ENCODE peak calls at places on chromosomes 1 and 21, in ten cellular contexts. Y is stimulated activated CD8-positive, alpha-beta memory T cell treated with anti-CD3 and anti-CD28 coated beads, Interleukin-7, amount 100 ng/mL, for 1 hour; P is OCI-M1; R is activated T-cell treated with anti-CD3 and anti-CD28 coated beads for 48 hours; I is pulmonary artery endothelial cell; C is upper lobe of right lung; A is hippocampal formation; J is T-helper 2 cell; L is amniotic stem cell; U is hepatic stellate cell. V is an unnamed sample.

GRCh38 chr1:90562892-90563291 is 154.2 kb downstream of the BARHL2 start:
- DNase-seq in Y (no peak), P (no peak), R (no peak), I (no peak), C (no peak), A (no peak), J (no peak), L (no peak), U (no peak), V (no peak)

GRCh38 chr21:23936991-23937390 is 1670.3 kb downstream of the MRPL39 start:
- DNase-seq in Y (no peak), P (no peak), R (no peak), I (no peak), C (no peak), A (no peak), J (no peak), L (no peak), U (no peak), V (no peak)

GRCh38 chr1:205248793-205249601 is 21.3 kb downstream of the TMCC2 start:
- DNase-seq in Y (no peak), P (peak), R (no peak), I (no peak), C (peak), A (peak), J (no peak), L (no peak), U (no peak), V (no peak)

GRCh38 chr1:44553771-44554170 is 120.5 kb downstream of the TMEM53 start:
- DNase-seq in Y (no peak), P (no peak), R (no peak), I (no peak), C (no peak), A (no peak), J (no peak), L (peak), U (peak), V (no peak)

GRCh38 chr1:57578099-57578498 is 154.2 kb upstream of the DAB1 start:
- DNase-seq in Y (no peak), P (no peak), R (no peak), I (no peak), C (no peak), A (no peak), J (no peak), L (no peak), U (no peak), V (no peak)

GRCh38 chr1:2555634-2556276 is 416 bp upstream of the TNFRSF14 start:
- DNase-seq in Y (peak), P (peak), R (peak), I (no peak), C (peak), A (peak), J (peak), L (no peak), U (peak), V (peak)

GRCh38 chr21:41269535-41269934 is 47.1 kb upstream of the FAM3B start:
- DNase-seq in Y (no peak), P (no peak), R (no peak), I (no peak), C (no peak), A (no peak), J (no peak), L (no peak), U (no peak), V (no peak)

GRCh38 chr1:180269848-180270766 is 40.0 kb downstream of the LHX4 start:
- DNase-seq in Y (no peak), P (peak), R (no peak), I (no peak), C (no peak), A (no peak), J (no peak), L (no peak), U (no peak), V (no peak)

GRCh38 chr21:43347864-43348766 is 78.8 kb downstream of the SIK1 start:
- DNase-seq in Y (no peak), P (no peak), R (no peak), I (no peak), C (no peak), A (no peak), J (no peak), L (no peak), U (no peak), V (no peak)

GRCh38 chr1:55443175-55443933 is 228.2 kb upstream of the USP24 start:
- DNase-seq in Y (no peak), P (no peak), R (no peak), I (peak), C (peak), A (no peak), J (no peak), L (peak), U (peak), V (peak)

V was measured in foreskin melanocyte.